ENCODE peak calls at places on chromosome 9, in four cellular contexts. One of them, this sample, is unnamed.

GRCh38 chr9:34545497-34545896 is 22.7 kb upstream of the ENHO start:
- DNase-seq in cardiac muscle cell: no peak
- DNase-seq in OCI-LY7: no peak
- DNase-seq in A549: no peak
- DNase-seq in this sample: no peak

GRCh38 chr9:111298831-111299603 is 31.0 kb downstream of the OR2K2 start:
- DNase-seq in cardiac muscle cell: peak
- DNase-seq in OCI-LY7: peak
- DNase-seq in A549: peak
- DNase-seq in this sample: peak

GRCh38 chr9:10613413-10613812 is 611 bp upstream of the PTPRD start:
- DNase-seq in cardiac muscle cell: no peak
- DNase-seq in OCI-LY7: no peak
- DNase-seq in A549: no peak
- DNase-seq in this sample: no peak

GRCh38 chr9:135157856-135158571 is 70.5 kb downstream of the OLFM1 start:
- DNase-seq in cardiac muscle cell: no peak
- DNase-seq in OCI-LY7: no peak
- DNase-seq in A549: no peak
- DNase-seq in this sample: no peak

GRCh38 chr9:93655621-93656425 is 79.4 kb downstream of the PHF2 start:
- DNase-seq in cardiac muscle cell: no peak
- DNase-seq in OCI-LY7: no peak
- DNase-seq in A549: no peak
- DNase-seq in this sample: no peak

GRCh38 chr9:88998911-88999310 is 7.6 kb downstream of the S1PR3 start:
- DNase-seq in cardiac muscle cell: peak
- DNase-seq in OCI-LY7: no peak
- DNase-seq in A549: peak
- DNase-seq in this sample: no peak

GRCh38 chr9:125269014-125269397 is 7.4 kb downstream of the GAPVD1 start:
- DNase-seq in cardiac muscle cell: no peak
- DNase-seq in OCI-LY7: no peak
- DNase-seq in A549: no peak
- DNase-seq in this sample: no peak

GRCh38 chr9:18888241-18888794 is 144.7 kb downstream of the SAXO1 start:
- DNase-seq in cardiac muscle cell: no peak
- DNase-seq in OCI-LY7: no peak
- DNase-seq in A549: no peak
- DNase-seq in this sample: no peak

GRCh38 chr9:98164912-98165311 is 27.5 kb downstream of the CORO2A start:
- DNase-seq in cardiac muscle cell: no peak
- DNase-seq in OCI-LY7: no peak
- DNase-seq in A549: no peak
- DNase-seq in this sample: no peak

GRCh38 chr9:33737811-33738606 is 57.4 kb upstream of the PRSS3 start:
- DNase-seq in cardiac muscle cell: peak
- DNase-seq in OCI-LY7: peak
- DNase-seq in A549: peak
- DNase-seq in this sample: no peak

GRCh38 chr9:92342825-92343488 is 17.2 kb downstream of the CENPP start:
- DNase-seq in cardiac muscle cell: peak
- DNase-seq in OCI-LY7: no peak
- DNase-seq in A549: no peak
- DNase-seq in this sample: no peak

GRCh38 chr9:124788542-124789217 is 11.7 kb downstream of the OLFML2A start:
- DNase-seq in cardiac muscle cell: no peak
- DNase-seq in OCI-LY7: no peak
- DNase-seq in A549: no peak
- DNase-seq in this sample: no peak

GRCh38 chr9:105608685-105609598 is 51.0 kb downstream of the FKTN start:
- DNase-seq in cardiac muscle cell: peak
- DNase-seq in OCI-LY7: peak
- DNase-seq in A549: peak
- DNase-seq in this sample: peak

GRCh38 chr9:136806067-136806466 is 1.7 kb upstream of the RABL6 start:
- DNase-seq in cardiac muscle cell: no peak
- DNase-seq in OCI-LY7: no peak
- DNase-seq in A549: no peak
- DNase-seq in this sample: no peak

GRCh38 chr9:111926421-111926875 is 29.8 kb downstream of the UGCG start:
- DNase-seq in cardiac muscle cell: peak
- DNase-seq in OCI-LY7: peak
- DNase-seq in A549: no peak
- DNase-seq in this sample: no peak

GRCh38 chr9:121735792-121736130 is 84.3 kb downstream of the DAB2IP start:
- DNase-seq in cardiac muscle cell: no peak
- DNase-seq in OCI-LY7: no peak
- DNase-seq in A549: peak
- DNase-seq in this sample: no peak

GRCh38 chr9:129500166-129500862 is 120.6 kb downstream of the C9orf50 start:
- DNase-seq in cardiac muscle cell: peak
- DNase-seq in OCI-LY7: no peak
- DNase-seq in A549: peak
- DNase-seq in this sample: no peak

GRCh38 chr9:16530669-16531461 is 339.6 kb downstream of the BNC2 start:
- DNase-seq in cardiac muscle cell: no peak
- DNase-seq in OCI-LY7: no peak
- DNase-seq in A549: no peak
- DNase-seq in this sample: no peak

GRCh38 chr9:121310571-121310970 is 42.6 kb downstream of the GSN start:
- DNase-seq in cardiac muscle cell: no peak
- DNase-seq in OCI-LY7: no peak
- DNase-seq in A549: no peak
- DNase-seq in this sample: no peak

GRCh38 chr9:18386091-18386490 is 87.9 kb upstream of the ADAMTSL1 start:
- DNase-seq in cardiac muscle cell: no peak
- DNase-seq in OCI-LY7: no peak
- DNase-seq in A549: no peak
- DNase-seq in this sample: no peak

GRCh38 chr9:115946530-115946929 is 207.1 kb upstream of the PAPPA start:
- DNase-seq in cardiac muscle cell: peak
- DNase-seq in OCI-LY7: no peak
- DNase-seq in A549: peak
- DNase-seq in this sample: no peak

GRCh38 chr9:126503333-126504085 is 110.2 kb upstream of the LMX1B start:
- DNase-seq in cardiac muscle cell: no peak
- DNase-seq in OCI-LY7: no peak
- DNase-seq in A549: no peak
- DNase-seq in this sample: no peak

GRCh38 chr9:119963798-119964372 is 594.6 kb upstream of the BRINP1 start:
- DNase-seq in cardiac muscle cell: peak
- DNase-seq in OCI-LY7: no peak
- DNase-seq in A549: peak
- DNase-seq in this sample: peak

DNA sequence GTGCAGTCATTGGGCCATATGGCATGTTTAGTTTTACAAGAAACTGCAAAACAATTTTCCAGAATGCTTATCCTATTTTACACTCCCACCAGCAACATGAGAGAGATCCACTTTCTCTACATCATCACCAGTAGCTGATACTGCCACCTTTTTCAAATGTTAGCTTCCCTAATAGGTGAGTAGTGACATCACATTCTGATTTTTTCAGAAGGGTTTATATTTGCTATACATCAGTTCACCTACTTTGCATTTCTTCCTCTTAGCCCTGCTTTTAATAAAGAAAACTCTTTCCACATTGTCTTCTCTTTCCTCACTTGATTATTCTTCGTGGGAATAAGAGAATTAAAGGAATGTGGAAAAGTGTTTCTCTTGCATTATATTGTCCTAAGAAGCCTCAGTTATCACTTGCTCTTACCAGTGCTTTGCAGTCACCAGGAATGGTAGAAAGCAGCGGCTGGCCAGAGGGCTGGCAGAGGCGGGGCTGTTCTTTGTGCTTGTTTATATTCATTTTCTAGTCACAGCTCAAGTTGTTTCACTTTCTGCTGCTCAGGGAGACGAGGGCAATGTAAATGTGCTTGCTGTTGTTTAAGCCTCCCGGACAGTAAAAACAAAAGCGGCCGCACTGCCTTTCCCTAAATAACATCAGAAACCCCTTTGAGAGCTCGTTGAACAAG is 164.8 kb downstream of the HSD17B3 start:
- DNase-seq in cardiac muscle cell: peak
- DNase-seq in OCI-LY7: peak
- DNase-seq in A549: no peak
- DNase-seq in this sample: no peak
- H3K4me3 ChIP-seq in cardiac muscle cell: no peak
- H3K4me3 ChIP-seq in OCI-LY7: peak
- H3K4me3 ChIP-seq in A549: no peak
- H3K4me3 ChIP-seq in this sample: no peak

GRCh38 chr9:81609782-81610738 is 79.3 kb downstream of the TLE1 start:
- DNase-seq in cardiac muscle cell: peak
- DNase-seq in OCI-LY7: no peak
- DNase-seq in A549: no peak
- DNase-seq in this sample: no peak
- TF ChIP-seq CTCF in cardiac muscle cell: no peak
- TF ChIP-seq CTCF in OCI-LY7: no peak
- TF ChIP-seq CTCF in A549: no peak
- TF ChIP-seq CTCF in this sample: peak

DNA sequence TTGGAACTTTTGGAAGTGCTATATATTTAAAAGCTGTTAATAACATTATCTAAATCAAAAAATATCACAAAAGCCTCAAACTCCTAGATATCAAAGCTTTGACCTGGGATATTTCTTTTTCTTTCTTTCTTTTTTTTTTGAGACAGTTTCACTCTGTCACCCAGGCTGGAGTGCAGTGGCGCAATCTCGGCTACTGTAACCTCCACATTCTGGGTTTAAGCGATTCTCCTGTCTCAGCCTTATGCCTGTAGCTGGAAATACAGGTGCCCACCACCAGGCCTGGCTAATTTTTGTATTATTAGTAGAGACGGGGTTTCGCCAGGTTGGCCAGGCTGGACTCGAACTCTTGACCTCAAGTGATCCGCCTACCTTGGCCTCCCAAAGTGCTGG is 31.3 kb downstream of the RAPGEF1 start:
- DNase-seq in cardiac muscle cell: no peak
- DNase-seq in OCI-LY7: no peak
- DNase-seq in A549: no peak
- DNase-seq in this sample: no peak
- H3K4me3 ChIP-seq in cardiac muscle cell: no peak
- H3K4me3 ChIP-seq in OCI-LY7: no peak
- H3K4me3 ChIP-seq in A549: no peak
- H3K4me3 ChIP-seq in this sample: no peak

GRCh38 chr9:90141723-90142122 is 500.9 kb downstream of the DIRAS2 start:
- DNase-seq in cardiac muscle cell: peak
- DNase-seq in OCI-LY7: peak
- DNase-seq in A549: peak
- DNase-seq in this sample: no peak
- TF ChIP-seq CTCF in cardiac muscle cell: peak
- TF ChIP-seq CTCF in OCI-LY7: peak
- TF ChIP-seq CTCF in A549: peak
- TF ChIP-seq CTCF in this sample: peak

GRCh38 chr9:695252-695651 is 146.2 kb upstream of the DMRT1 start:
- DNase-seq in cardiac muscle cell: no peak
- DNase-seq in OCI-LY7: no peak
- DNase-seq in A549: no peak
- DNase-seq in this sample: no peak
- H3K4me3 ChIP-seq in cardiac muscle cell: no peak
- H3K4me3 ChIP-seq in OCI-LY7: no peak
- H3K4me3 ChIP-seq in A549: peak
- H3K4me3 ChIP-seq in this sample: peak

GRCh38 chr9:21413089-21414023 is 4.4 kb downstream of the IFNA8 start:
- DNase-seq in cardiac muscle cell: no peak
- DNase-seq in OCI-LY7: no peak
- DNase-seq in A549: no peak
- DNase-seq in this sample: no peak
- TF ChIP-seq CTCF in cardiac muscle cell: peak
- TF ChIP-seq CTCF in OCI-LY7: peak
- TF ChIP-seq CTCF in A549: no peak
- TF ChIP-seq CTCF in this sample: peak

DNA sequence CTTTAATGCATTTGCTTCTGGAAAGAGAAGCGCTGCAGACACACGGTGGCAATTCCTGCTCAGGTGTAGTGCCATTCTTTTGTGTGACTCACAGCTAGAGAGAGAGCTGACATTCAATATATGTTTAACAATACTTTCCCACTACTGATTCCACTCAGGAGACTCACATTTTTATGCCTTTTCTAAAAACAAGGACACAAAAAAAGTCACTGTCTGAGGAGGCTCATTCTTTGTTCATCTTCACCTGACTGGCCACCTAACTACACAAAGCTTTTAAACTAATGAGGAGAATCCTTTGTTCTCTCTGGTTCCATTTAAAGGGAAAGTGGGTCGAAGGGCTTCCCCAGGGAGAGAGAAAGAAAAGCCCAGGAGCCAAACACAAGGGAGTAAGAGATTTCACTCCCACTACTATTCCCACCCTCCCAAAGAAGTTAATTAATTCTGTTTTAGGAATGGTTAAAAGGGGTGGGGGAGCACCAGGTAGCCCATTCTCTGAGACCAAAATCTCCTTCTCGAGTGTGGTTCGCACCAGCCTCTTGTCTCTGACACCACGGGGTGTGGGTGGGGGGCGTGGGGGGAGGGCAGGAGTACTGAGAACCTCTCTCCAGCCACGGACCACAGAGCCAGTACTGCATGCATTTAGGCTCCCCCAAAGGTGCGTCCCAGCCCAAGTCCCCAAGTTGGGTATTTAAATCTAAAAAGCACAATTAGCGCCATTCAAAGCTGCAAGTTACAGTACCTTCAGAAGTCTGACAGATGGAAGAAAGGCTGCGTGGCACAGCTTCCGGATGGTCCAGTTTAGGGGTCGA is 778 bp downstream of the TRPM3 start:
- DNase-seq in cardiac muscle cell: no peak
- DNase-seq in OCI-LY7: no peak
- DNase-seq in A549: no peak
- DNase-seq in this sample: no peak
- H3K4me3 ChIP-seq in cardiac muscle cell: peak
- H3K4me3 ChIP-seq in OCI-LY7: no peak
- H3K4me3 ChIP-seq in A549: no peak
- H3K4me3 ChIP-seq in this sample: no peak